ENCODE peak calls at places on chromosomes 12 and 14, in nine cellular contexts. One of them, this sample, is unnamed.

GRCh38 chr14:50237448-50237847 is 6.1 kb upstream of the SOS2 start:
- DNase-seq in GM12878: no peak
- DNase-seq in K562: no peak
- DNase-seq in stomach: no peak
- DNase-seq in GM23338: no peak
- DNase-seq in esophagus muscularis mucosa: no peak
- DNase-seq in sigmoid colon: no peak
- DNase-seq in endothelial cell of umbilical vein: no peak
- DNase-seq in SK-N-SH: no peak
- DNase-seq in this sample: no peak

GRCh38 chr14:100065161-100065871 is at the start of gene EVL:
- DNase-seq in GM12878: peak; percentile 81
- DNase-seq in K562: peak; percentile 25
- DNase-seq in stomach: peak; percentile 52
- DNase-seq in GM23338: no peak
- DNase-seq in esophagus muscularis mucosa: no peak
- DNase-seq in sigmoid colon: no peak
- DNase-seq in endothelial cell of umbilical vein: peak; percentile 34
- DNase-seq in SK-N-SH: no peak
- DNase-seq in this sample: no peak

GRCh38 chr12:5017638-5018348 is 25.9 kb upstream of the KCNA5 start:
- DNase-seq in GM12878: no peak
- DNase-seq in K562: peak; percentile 41
- DNase-seq in stomach: no peak
- DNase-seq in GM23338: peak; percentile 35
- DNase-seq in esophagus muscularis mucosa: no peak
- DNase-seq in sigmoid colon: no peak
- DNase-seq in endothelial cell of umbilical vein: no peak
- DNase-seq in SK-N-SH: no peak
- DNase-seq in this sample: no peak

GRCh38 chr12:77837876-77838291 is 7.2 kb downstream of the NAV3 start:
- DNase-seq in GM12878: no peak
- DNase-seq in K562: no peak
- DNase-seq in stomach: no peak
- DNase-seq in GM23338: no peak
- DNase-seq in esophagus muscularis mucosa: no peak
- DNase-seq in sigmoid colon: no peak
- DNase-seq in endothelial cell of umbilical vein: peak; percentile 59
- DNase-seq in SK-N-SH: no peak
- DNase-seq in this sample: no peak

GRCh38 chr14:65815127-65815526 is 402.6 kb downstream of the FUT8 start:
- DNase-seq in GM12878: no peak
- DNase-seq in K562: no peak
- DNase-seq in stomach: no peak
- DNase-seq in GM23338: no peak
- DNase-seq in esophagus muscularis mucosa: no peak
- DNase-seq in sigmoid colon: no peak
- DNase-seq in endothelial cell of umbilical vein: no peak
- DNase-seq in SK-N-SH: no peak
- DNase-seq in this sample: no peak

GRCh38 chr12:64780531-64781373 is 21.5 kb upstream of the GNS start:
- DNase-seq in GM12878: no peak
- DNase-seq in K562: no peak
- DNase-seq in stomach: peak; percentile 87
- DNase-seq in GM23338: peak; percentile 66
- DNase-seq in esophagus muscularis mucosa: no peak
- DNase-seq in sigmoid colon: peak; percentile 64
- DNase-seq in endothelial cell of umbilical vein: peak; percentile 43
- DNase-seq in SK-N-SH: peak; percentile 81
- DNase-seq in this sample: peak; percentile 52

GRCh38 chr14:60632777-60633176 is 16.5 kb downstream of the SIX1 start:
- DNase-seq in GM12878: peak; percentile 30
- DNase-seq in K562: no peak
- DNase-seq in stomach: no peak
- DNase-seq in GM23338: no peak
- DNase-seq in esophagus muscularis mucosa: no peak
- DNase-seq in sigmoid colon: no peak
- DNase-seq in endothelial cell of umbilical vein: no peak
- DNase-seq in SK-N-SH: no peak
- DNase-seq in this sample: no peak

GRCh38 chr12:52440821-52441319 is 6.7 kb upstream of the KRT75 start:
- DNase-seq in GM12878: no peak
- DNase-seq in K562: no peak
- DNase-seq in stomach: no peak
- DNase-seq in GM23338: no peak
- DNase-seq in esophagus muscularis mucosa: no peak
- DNase-seq in sigmoid colon: no peak
- DNase-seq in endothelial cell of umbilical vein: no peak
- DNase-seq in SK-N-SH: no peak
- DNase-seq in this sample: no peak

GRCh38 chr14:38171197-38171596 is 36.5 kb upstream of the SSTR1 start:
- DNase-seq in GM12878: no peak
- DNase-seq in K562: no peak
- DNase-seq in stomach: no peak
- DNase-seq in GM23338: no peak
- DNase-seq in esophagus muscularis mucosa: no peak
- DNase-seq in sigmoid colon: no peak
- DNase-seq in endothelial cell of umbilical vein: no peak
- DNase-seq in SK-N-SH: no peak
- DNase-seq in this sample: no peak

GRCh38 chr14:93720076-93720815 is 68.0 kb downstream of the PRIMA1 start:
- DNase-seq in GM12878: no peak
- DNase-seq in K562: no peak
- DNase-seq in stomach: no peak
- DNase-seq in GM23338: no peak
- DNase-seq in esophagus muscularis mucosa: no peak
- DNase-seq in sigmoid colon: peak; percentile 54
- DNase-seq in endothelial cell of umbilical vein: no peak
- DNase-seq in SK-N-SH: no peak
- DNase-seq in this sample: no peak

GRCh38 chr12:124088232-124088907 is 115.4 kb downstream of the ZNF664 start:
- DNase-seq in GM12878: no peak
- DNase-seq in K562: no peak
- DNase-seq in stomach: no peak
- DNase-seq in GM23338: no peak
- DNase-seq in esophagus muscularis mucosa: no peak
- DNase-seq in sigmoid colon: no peak
- DNase-seq in endothelial cell of umbilical vein: no peak
- DNase-seq in SK-N-SH: peak; percentile 55
- DNase-seq in this sample: no peak

GRCh38 chr14:73467377-73467776 is 9.0 kb upstream of the NUMB start:
- DNase-seq in GM12878: no peak
- DNase-seq in K562: peak; percentile 73
- DNase-seq in stomach: no peak
- DNase-seq in GM23338: no peak
- DNase-seq in esophagus muscularis mucosa: no peak
- DNase-seq in sigmoid colon: no peak
- DNase-seq in endothelial cell of umbilical vein: no peak
- DNase-seq in SK-N-SH: no peak
- DNase-seq in this sample: no peak

GRCh38 chr14:37843969-37844607 is 248.7 kb downstream of the TTC6 start:
- DNase-seq in GM12878: no peak
- DNase-seq in K562: no peak
- DNase-seq in stomach: no peak
- DNase-seq in GM23338: no peak
- DNase-seq in esophagus muscularis mucosa: no peak
- DNase-seq in sigmoid colon: no peak
- DNase-seq in endothelial cell of umbilical vein: no peak
- DNase-seq in SK-N-SH: no peak
- DNase-seq in this sample: no peak

GRCh38 chr12:1841606-1842182 is 21.3 kb downstream of the LRTM2 start:
- DNase-seq in GM12878: no peak
- DNase-seq in K562: no peak
- DNase-seq in stomach: no peak
- DNase-seq in GM23338: no peak
- DNase-seq in esophagus muscularis mucosa: no peak
- DNase-seq in sigmoid colon: peak; percentile 20
- DNase-seq in endothelial cell of umbilical vein: no peak
- DNase-seq in SK-N-SH: no peak
- DNase-seq in this sample: no peak

GRCh38 chr12:132723015-132723763 is 12.5 kb downstream of the PGAM5 start:
- DNase-seq in GM12878: no peak
- DNase-seq in K562: peak; percentile 54
- DNase-seq in stomach: no peak
- DNase-seq in GM23338: no peak
- DNase-seq in esophagus muscularis mucosa: no peak
- DNase-seq in sigmoid colon: no peak
- DNase-seq in endothelial cell of umbilical vein: no peak
- DNase-seq in SK-N-SH: no peak
- DNase-seq in this sample: no peak

GRCh38 chr14:36604757-36605505 is 22.5 kb upstream of the NKX2-8 start:
- DNase-seq in GM12878: no peak
- DNase-seq in K562: peak; percentile 73
- DNase-seq in stomach: peak; percentile 53
- DNase-seq in GM23338: peak; percentile 91
- DNase-seq in esophagus muscularis mucosa: peak; percentile 42
- DNase-seq in sigmoid colon: no peak
- DNase-seq in endothelial cell of umbilical vein: peak; percentile 70
- DNase-seq in SK-N-SH: peak; percentile 49
- DNase-seq in this sample: peak; percentile 63

GRCh38 chr14:34199585-34199984 is 248.7 kb upstream of the EGLN3 start:
- DNase-seq in GM12878: no peak
- DNase-seq in K562: no peak
- DNase-seq in stomach: no peak
- DNase-seq in GM23338: no peak
- DNase-seq in esophagus muscularis mucosa: no peak
- DNase-seq in sigmoid colon: no peak
- DNase-seq in endothelial cell of umbilical vein: no peak
- DNase-seq in SK-N-SH: no peak
- DNase-seq in this sample: no peak

GRCh38 chr12:119235352-119235751 is 56.6 kb downstream of the HSPB8 start:
- DNase-seq in GM12878: no peak
- DNase-seq in K562: no peak
- DNase-seq in stomach: no peak
- DNase-seq in GM23338: peak; percentile 67
- DNase-seq in esophagus muscularis mucosa: no peak
- DNase-seq in sigmoid colon: no peak
- DNase-seq in endothelial cell of umbilical vein: no peak
- DNase-seq in SK-N-SH: peak; percentile 23
- DNase-seq in this sample: no peak

GRCh38 chr12:108335349-108336119 is 3.6 kb downstream of the CMKLR1 start:
- DNase-seq in GM12878: peak; percentile 94
- DNase-seq in K562: no peak
- DNase-seq in stomach: no peak
- DNase-seq in GM23338: no peak
- DNase-seq in esophagus muscularis mucosa: no peak
- DNase-seq in sigmoid colon: no peak
- DNase-seq in endothelial cell of umbilical vein: no peak
- DNase-seq in SK-N-SH: no peak
- DNase-seq in this sample: no peak

GRCh38 chr12:108338915-108339657 is at the start of gene CMKLR1:
- DNase-seq in GM12878: no peak
- DNase-seq in K562: peak; percentile 47
- DNase-seq in stomach: no peak
- DNase-seq in GM23338: peak; percentile 50
- DNase-seq in esophagus muscularis mucosa: peak; percentile 93
- DNase-seq in sigmoid colon: peak; percentile 82
- DNase-seq in endothelial cell of umbilical vein: no peak
- DNase-seq in SK-N-SH: peak; percentile 78
- DNase-seq in this sample: no peak

GRCh38 chr12:108333898-108334699 is 5.0 kb downstream of the CMKLR1 start:
- DNase-seq in GM12878: peak; percentile 84
- DNase-seq in K562: no peak
- DNase-seq in stomach: no peak
- DNase-seq in GM23338: no peak
- DNase-seq in esophagus muscularis mucosa: no peak
- DNase-seq in sigmoid colon: peak; percentile 58
- DNase-seq in endothelial cell of umbilical vein: peak; percentile 67
- DNase-seq in SK-N-SH: no peak
- DNase-seq in this sample: no peak

GRCh38 chr12:108340037-108340436 is 926 bp upstream of the CMKLR1 start:
- DNase-seq in GM12878: no peak
- DNase-seq in K562: no peak
- DNase-seq in stomach: no peak
- DNase-seq in GM23338: no peak
- DNase-seq in esophagus muscularis mucosa: no peak
- DNase-seq in sigmoid colon: no peak
- DNase-seq in endothelial cell of umbilical vein: no peak
- DNase-seq in SK-N-SH: no peak
- DNase-seq in this sample: no peak

GRCh38 chr12:108337235-108338223 is 1.6 kb downstream of the CMKLR1 start:
- DNase-seq in GM12878: no peak
- DNase-seq in K562: peak; percentile 96
- DNase-seq in stomach: no peak
- DNase-seq in GM23338: peak; percentile 74
- DNase-seq in esophagus muscularis mucosa: no peak
- DNase-seq in sigmoid colon: no peak
- DNase-seq in endothelial cell of umbilical vein: peak; percentile 33
- DNase-seq in SK-N-SH: peak; percentile 72
- DNase-seq in this sample: no peak
- H3K27me3 ChIP-seq in GM12878: no peaks in the 10 kb centered on the region
- H3K27me3 ChIP-seq in K562: no peaks in the 10 kb centered on the region
- H3K27me3 ChIP-seq in stomach: no peaks in the 10 kb centered on the region
- H3K27me3 ChIP-seq in GM23338: no peaks in the 10 kb centered on the region
- H3K27me3 ChIP-seq in esophagus muscularis mucosa: no peaks in the 10 kb centered on the region
- H3K27me3 ChIP-seq in sigmoid colon: no peaks in the 10 kb centered on the region
- H3K27me3 ChIP-seq in endothelial cell of umbilical vein: peaks cover 20% of the 10 kb centered on the region
- H3K27me3 ChIP-seq in SK-N-SH: no peaks in the 10 kb centered on the region
- H3K27me3 ChIP-seq in this sample: no peaks in the 10 kb centered on the region

GRCh38 chr14:102849522-102850379 is 72.5 kb downstream of the TRAF3 start:
- DNase-seq in GM12878: no peak
- DNase-seq in K562: peak; percentile 11
- DNase-seq in stomach: peak; percentile 43
- DNase-seq in GM23338: no peak
- DNase-seq in esophagus muscularis mucosa: no peak
- DNase-seq in sigmoid colon: no peak
- DNase-seq in endothelial cell of umbilical vein: peak; percentile 71
- DNase-seq in SK-N-SH: peak; percentile 73
- DNase-seq in this sample: no peak
- TF ChIP-seq POLR2AphosphoS5 in GM12878: no peak
- TF ChIP-seq POLR2AphosphoS5 in K562: no peak
- TF ChIP-seq POLR2AphosphoS5 in stomach: no peak
- TF ChIP-seq POLR2AphosphoS5 in GM23338: no peak
- TF ChIP-seq POLR2AphosphoS5 in esophagus muscularis mucosa: no peak
- TF ChIP-seq POLR2AphosphoS5 in sigmoid colon: no peak
- TF ChIP-seq POLR2AphosphoS5 in endothelial cell of umbilical vein: no peak
- TF ChIP-seq POLR2AphosphoS5 in SK-N-SH: no peak
- TF ChIP-seq POLR2AphosphoS5 in this sample: no peak

GRCh38 chr12:43722621-43723020 is 36.0 kb downstream of the PUS7L start:
- DNase-seq in GM12878: no peak
- DNase-seq in K562: no peak
- DNase-seq in stomach: no peak
- DNase-seq in GM23338: no peak
- DNase-seq in esophagus muscularis mucosa: no peak
- DNase-seq in sigmoid colon: no peak
- DNase-seq in endothelial cell of umbilical vein: no peak
- DNase-seq in SK-N-SH: no peak
- DNase-seq in this sample: no peak
- H3K4me3 ChIP-seq in GM12878: no peak overlapping the region
- H3K4me3 ChIP-seq in K562: no peak overlapping the region
- H3K4me3 ChIP-seq in stomach: no peak overlapping the region
- H3K4me3 ChIP-seq in GM23338: no peak overlapping the region
- H3K4me3 ChIP-seq in esophagus muscularis mucosa: no peak overlapping the region
- H3K4me3 ChIP-seq in sigmoid colon: no peak overlapping the region
- H3K4me3 ChIP-seq in endothelial cell of umbilical vein: no peak overlapping the region
- H3K4me3 ChIP-seq in SK-N-SH: no peak overlapping the region
- H3K4me3 ChIP-seq in this sample: no peak overlapping the region

DNA sequence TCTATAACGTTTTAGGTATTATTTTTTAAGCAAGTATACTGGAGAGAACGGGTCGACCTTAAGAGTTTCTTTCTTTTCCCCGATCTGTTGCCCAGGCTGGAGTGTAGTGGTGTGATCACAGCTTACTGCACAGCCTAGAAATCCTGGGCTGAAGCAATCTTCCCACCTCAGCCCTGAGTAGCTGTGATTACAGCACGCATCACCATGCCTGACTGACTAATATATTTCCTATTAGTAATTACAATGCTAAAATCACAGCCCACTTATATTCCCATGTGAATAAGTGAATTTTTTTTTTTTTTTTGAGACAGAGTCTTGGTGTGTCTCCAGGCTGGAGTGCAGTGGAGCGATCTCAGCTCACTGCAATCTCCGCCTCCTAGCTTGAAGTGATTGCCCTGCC is 50.4 kb downstream of the DICER1 start:
- DNase-seq in GM12878: no peak
- DNase-seq in K562: no peak
- DNase-seq in stomach: no peak
- DNase-seq in GM23338: no peak
- DNase-seq in esophagus muscularis mucosa: no peak
- DNase-seq in sigmoid colon: no peak
- DNase-seq in endothelial cell of umbilical vein: no peak
- DNase-seq in SK-N-SH: no peak
- DNase-seq in this sample: no peak
- H3K27me3 ChIP-seq in GM12878: no peaks in the 10 kb centered on the region
- H3K27me3 ChIP-seq in K562: no peaks in the 10 kb centered on the region
- H3K27me3 ChIP-seq in stomach: no peaks in the 10 kb centered on the region
- H3K27me3 ChIP-seq in GM23338: no peaks in the 10 kb centered on the region
- H3K27me3 ChIP-seq in esophagus muscularis mucosa: no peaks in the 10 kb centered on the region
- H3K27me3 ChIP-seq in sigmoid colon: no peaks in the 10 kb centered on the region
- H3K27me3 ChIP-seq in endothelial cell of umbilical vein: no peaks in the 10 kb centered on the region
- H3K27me3 ChIP-seq in SK-N-SH: no peaks in the 10 kb centered on the region
- H3K27me3 ChIP-seq in this sample: no peaks in the 10 kb centered on the region

This sample was measured in prostate gland.